ENCODE peak calls at places on chromosomes 16 and 17, in seven cellular contexts. One of them, this sample, is unnamed.

GRCh38 chr16:8866118-8866883 is 2.5 kb downstream of the CARHSP1 start:
- DNase-seq in esophagus squamous epithelium: no peak
- DNase-seq in adipocyte: peak; percentile 33
- DNase-seq in pancreas: peak; percentile 73
- DNase-seq in CD8-positive, alpha-beta memory T cell: no peak
- DNase-seq in cardiac muscle cell: peak; percentile 77
- DNase-seq in psoas muscle: peak; percentile 68
- DNase-seq in this sample: peak; percentile 62

GRCh38 chr16:85850344-85850880 is 48.5 kb upstream of the IRF8 start:
- DNase-seq in pancreas: no peak
- DNase-seq in CD8-positive, alpha-beta memory T cell: no peak
- DNase-seq in cardiac muscle cell: no peak
- DNase-seq in adipocyte: no peak
- DNase-seq in esophagus squamous epithelium: no peak
- DNase-seq in psoas muscle: no peak
- DNase-seq in this sample: no peak

GRCh38 chr17:596763-597644 is 117.6 kb downstream of the VPS53 start:
- DNase-seq in cardiac muscle cell: peak; percentile 66
- DNase-seq in CD8-positive, alpha-beta memory T cell: no peak
- DNase-seq in esophagus squamous epithelium: no peak
- DNase-seq in psoas muscle: no peak
- DNase-seq in pancreas: no peak
- DNase-seq in adipocyte: peak; percentile 45
- DNase-seq in this sample: no peak

GRCh38 chr17:4086041-4086483 is 56.8 kb downstream of the ZZEF1 start:
- DNase-seq in psoas muscle: no peak
- DNase-seq in cardiac muscle cell: no peak
- DNase-seq in CD8-positive, alpha-beta memory T cell: no peak
- DNase-seq in esophagus squamous epithelium: no peak
- DNase-seq in pancreas: no peak
- DNase-seq in adipocyte: no peak
- DNase-seq in this sample: no peak

GRCh38 chr16:12160815-12161550 is 184.4 kb downstream of the SNX29 start:
- DNase-seq in esophagus squamous epithelium: no peak
- DNase-seq in CD8-positive, alpha-beta memory T cell: no peak
- DNase-seq in pancreas: no peak
- DNase-seq in adipocyte: no peak
- DNase-seq in cardiac muscle cell: peak; percentile 10
- DNase-seq in psoas muscle: no peak
- DNase-seq in this sample: no peak

GRCh38 chr16:26765087-26765486 is 301.6 kb upstream of the C16orf82 start:
- DNase-seq in cardiac muscle cell: no peak
- DNase-seq in psoas muscle: no peak
- DNase-seq in adipocyte: no peak
- DNase-seq in pancreas: no peak
- DNase-seq in esophagus squamous epithelium: no peak
- DNase-seq in CD8-positive, alpha-beta memory T cell: no peak
- DNase-seq in this sample: no peak

GRCh38 chr17:82041139-82041814 is 3.8 kb upstream of the DCXR start:
- DNase-seq in pancreas: no peak
- DNase-seq in psoas muscle: no peak
- DNase-seq in adipocyte: no peak
- DNase-seq in esophagus squamous epithelium: no peak
- DNase-seq in CD8-positive, alpha-beta memory T cell: no peak
- DNase-seq in cardiac muscle cell: no peak
- DNase-seq in this sample: no peak

GRCh38 chr17:19647697-19648474 is 665 bp upstream of the ALDH3A2 start:
- DNase-seq in CD8-positive, alpha-beta memory T cell: no peak
- DNase-seq in adipocyte: peak; percentile 82
- DNase-seq in esophagus squamous epithelium: no peak
- DNase-seq in pancreas: peak; percentile 84
- DNase-seq in psoas muscle: peak; percentile 77
- DNase-seq in cardiac muscle cell: peak; percentile 82
- DNase-seq in this sample: peak; percentile 68

GRCh38 chr16:15765116-15765515 is 91.7 kb downstream of the MYH11 start:
- DNase-seq in CD8-positive, alpha-beta memory T cell: no peak
- DNase-seq in esophagus squamous epithelium: no peak
- DNase-seq in adipocyte: no peak
- DNase-seq in pancreas: no peak
- DNase-seq in psoas muscle: no peak
- DNase-seq in cardiac muscle cell: no peak
- DNase-seq in this sample: no peak

GRCh38 chr17:5665164-5665563 is 80.9 kb upstream of the NLRP1 start:
- DNase-seq in pancreas: no peak
- DNase-seq in CD8-positive, alpha-beta memory T cell: no peak
- DNase-seq in adipocyte: peak; percentile 4
- DNase-seq in psoas muscle: peak; percentile 13
- DNase-seq in esophagus squamous epithelium: no peak
- DNase-seq in cardiac muscle cell: no peak
- DNase-seq in this sample: no peak

GRCh38 chr16:47129755-47130435 is 13.8 kb downstream of the NETO2 start:
- DNase-seq in psoas muscle: no peak
- DNase-seq in esophagus squamous epithelium: no peak
- DNase-seq in pancreas: no peak
- DNase-seq in adipocyte: no peak
- DNase-seq in CD8-positive, alpha-beta memory T cell: no peak
- DNase-seq in cardiac muscle cell: peak; percentile 42
- DNase-seq in this sample: no peak

GRCh38 chr16:5022521-5022920 is 11.2 kb downstream of the NAGPA start:
- DNase-seq in cardiac muscle cell: no peak
- DNase-seq in adipocyte: no peak
- DNase-seq in pancreas: no peak
- DNase-seq in psoas muscle: no peak
- DNase-seq in CD8-positive, alpha-beta memory T cell: no peak
- DNase-seq in esophagus squamous epithelium: no peak
- DNase-seq in this sample: no peak

GRCh38 chr16:935684-936083 is 35.1 kb downstream of the LMF1 start:
- DNase-seq in CD8-positive, alpha-beta memory T cell: no peak
- DNase-seq in pancreas: no peak
- DNase-seq in esophagus squamous epithelium: no peak
- DNase-seq in psoas muscle: no peak
- DNase-seq in cardiac muscle cell: no peak
- DNase-seq in adipocyte: no peak
- DNase-seq in this sample: no peak
- H3K4me1 ChIP-seq in CD8-positive, alpha-beta memory T cell: no peaks in the 10 kb centered on the region
- H3K4me1 ChIP-seq in pancreas: no peaks in the 10 kb centered on the region
- H3K4me1 ChIP-seq in esophagus squamous epithelium: no peaks in the 10 kb centered on the region
- H3K4me1 ChIP-seq in psoas muscle: no peaks in the 10 kb centered on the region
- H3K4me1 ChIP-seq in cardiac muscle cell: no peaks in the 10 kb centered on the region
- H3K4me1 ChIP-seq in adipocyte: no peaks in the 10 kb centered on the region
- H3K4me1 ChIP-seq in this sample: no peaks in the 10 kb centered on the region

DNA sequence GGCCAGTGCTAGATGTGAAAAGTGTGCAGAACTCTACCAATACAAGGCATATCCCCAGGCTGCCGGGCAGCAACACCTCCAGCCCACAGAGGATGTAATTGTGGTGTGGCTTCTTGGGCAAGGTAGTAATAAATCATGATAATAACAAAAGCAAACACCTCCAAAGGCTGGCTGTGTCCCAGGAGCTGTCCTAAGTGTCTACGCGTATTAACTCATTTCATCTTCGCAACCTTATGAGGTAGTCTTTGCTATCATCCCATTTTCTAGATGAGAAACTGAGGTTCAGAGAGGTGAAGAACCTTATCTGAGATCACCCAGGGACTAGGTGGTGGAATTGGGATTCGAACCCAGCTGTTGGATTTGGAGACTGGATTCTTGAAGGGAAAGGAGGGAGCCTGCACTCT is 5.3 kb downstream of the PDK2 start:
- DNase-seq in adipocyte: no peak
- DNase-seq in pancreas: no peak
- DNase-seq in CD8-positive, alpha-beta memory T cell: no peak
- DNase-seq in psoas muscle: no peak
- DNase-seq in esophagus squamous epithelium: no peak
- DNase-seq in cardiac muscle cell: no peak
- DNase-seq in this sample: no peak
- H3K4me1 ChIP-seq in adipocyte: peaks cover 69% of the 10 kb centered on the region
- H3K4me1 ChIP-seq in pancreas: peaks cover 34% of the 10 kb centered on the region
- H3K4me1 ChIP-seq in CD8-positive, alpha-beta memory T cell: peaks cover 11% of the 10 kb centered on the region
- H3K4me1 ChIP-seq in psoas muscle: peaks cover 80% of the 10 kb centered on the region
- H3K4me1 ChIP-seq in esophagus squamous epithelium: peaks cover 43% of the 10 kb centered on the region
- H3K4me1 ChIP-seq in cardiac muscle cell: peaks cover 22% of the 10 kb centered on the region
- H3K4me1 ChIP-seq in this sample: peaks cover 78% of the 10 kb centered on the region

GRCh38 chr17:57001541-57001940 is 23.6 kb downstream of the SCPEP1 start:
- DNase-seq in cardiac muscle cell: no peak
- DNase-seq in psoas muscle: no peak
- DNase-seq in CD8-positive, alpha-beta memory T cell: no peak
- DNase-seq in adipocyte: no peak
- DNase-seq in pancreas: no peak
- DNase-seq in esophagus squamous epithelium: no peak
- DNase-seq in this sample: no peak

GRCh38 chr17:57008958-57009357 is 31.0 kb downstream of the SCPEP1 start:
- DNase-seq in esophagus squamous epithelium: no peak
- DNase-seq in CD8-positive, alpha-beta memory T cell: no peak
- DNase-seq in pancreas: no peak
- DNase-seq in adipocyte: no peak
- DNase-seq in psoas muscle: no peak
- DNase-seq in cardiac muscle cell: no peak
- DNase-seq in this sample: no peak

GRCh38 chr17:57006040-57006439 is 28.1 kb downstream of the SCPEP1 start:
- DNase-seq in pancreas: no peak
- DNase-seq in CD8-positive, alpha-beta memory T cell: no peak
- DNase-seq in cardiac muscle cell: no peak
- DNase-seq in psoas muscle: no peak
- DNase-seq in esophagus squamous epithelium: no peak
- DNase-seq in adipocyte: no peak
- DNase-seq in this sample: no peak

GRCh38 chr17:57002904-57003303 is 25.0 kb downstream of the SCPEP1 start:
- DNase-seq in pancreas: no peak
- DNase-seq in cardiac muscle cell: no peak
- DNase-seq in esophagus squamous epithelium: no peak
- DNase-seq in CD8-positive, alpha-beta memory T cell: no peak
- DNase-seq in adipocyte: no peak
- DNase-seq in psoas muscle: no peak
- DNase-seq in this sample: no peak

GRCh38 chr17:57004944-57005579 is 27.1 kb downstream of the SCPEP1 start:
- DNase-seq in adipocyte: no peak
- DNase-seq in cardiac muscle cell: no peak
- DNase-seq in esophagus squamous epithelium: no peak
- DNase-seq in psoas muscle: no peak
- DNase-seq in pancreas: no peak
- DNase-seq in CD8-positive, alpha-beta memory T cell: no peak
- DNase-seq in this sample: no peak
- H3K4me1 ChIP-seq in adipocyte: no peaks in the 10 kb centered on the region
- H3K4me1 ChIP-seq in cardiac muscle cell: no peaks in the 10 kb centered on the region
- H3K4me1 ChIP-seq in esophagus squamous epithelium: no peaks in the 10 kb centered on the region
- H3K4me1 ChIP-seq in psoas muscle: no peaks in the 10 kb centered on the region
- H3K4me1 ChIP-seq in pancreas: no peaks in the 10 kb centered on the region
- H3K4me1 ChIP-seq in CD8-positive, alpha-beta memory T cell: no peaks in the 10 kb centered on the region
- H3K4me1 ChIP-seq in this sample: peaks cover 5% of the 10 kb centered on the region

GRCh38 chr17:75976175-75976848 is 2.7 kb downstream of the ACOX1 start:
- DNase-seq in CD8-positive, alpha-beta memory T cell: no peak
- DNase-seq in esophagus squamous epithelium: no peak
- DNase-seq in adipocyte: peak; percentile 60
- DNase-seq in psoas muscle: no peak
- DNase-seq in pancreas: no peak
- DNase-seq in cardiac muscle cell: no peak
- DNase-seq in this sample: no peak
- H3K4me1 ChIP-seq in CD8-positive, alpha-beta memory T cell: peaks cover 31% of the 10 kb centered on the region
- H3K4me1 ChIP-seq in esophagus squamous epithelium: peaks cover 32% of the 10 kb centered on the region
- H3K4me1 ChIP-seq in adipocyte: peaks cover 32% of the 10 kb centered on the region
- H3K4me1 ChIP-seq in psoas muscle: peaks cover 45% of the 10 kb centered on the region
- H3K4me1 ChIP-seq in pancreas: peaks cover 26% of the 10 kb centered on the region
- H3K4me1 ChIP-seq in cardiac muscle cell: peaks cover 12% of the 10 kb centered on the region
- H3K4me1 ChIP-seq in this sample: peaks cover 94% of the 10 kb centered on the region

GRCh38 chr17:57542518-57542917 is 202.6 kb downstream of the CCDC182 start:
- DNase-seq in adipocyte: no peak
- DNase-seq in CD8-positive, alpha-beta memory T cell: no peak
- DNase-seq in cardiac muscle cell: no peak
- DNase-seq in pancreas: no peak
- DNase-seq in esophagus squamous epithelium: no peak
- DNase-seq in psoas muscle: no peak
- DNase-seq in this sample: no peak
- H3K4me1 ChIP-seq in adipocyte: peaks cover 11% of the 10 kb centered on the region
- H3K4me1 ChIP-seq in CD8-positive, alpha-beta memory T cell: no peaks in the 10 kb centered on the region
- H3K4me1 ChIP-seq in cardiac muscle cell: peaks cover 56% of the 10 kb centered on the region
- H3K4me1 ChIP-seq in pancreas: peaks cover 13% of the 10 kb centered on the region
- H3K4me1 ChIP-seq in esophagus squamous epithelium: no peaks in the 10 kb centered on the region
- H3K4me1 ChIP-seq in psoas muscle: peaks cover 45% of the 10 kb centered on the region
- H3K4me1 ChIP-seq in this sample: peaks cover 76% of the 10 kb centered on the region

This sample was measured in left ventricle myocardium inferior.